ENCODE peak calls at places on chromosome 16, in ten cellular contexts. L, D, P, S, A, H, R, C, W and Z are unnamed samples.
A peak's percentile ranks its signal among the peaks of the same experiment; 100 is the strongest.

GRCh38 chr16:67957622-67958021 is 10.8 kb downstream of the SLC12A4 start:
- DNase-seq in C (no peak), A (no peak), S (no peak), W (no peak), R (no peak), P (no peak), D (no peak), H (no peak), L (no peak), Z (no peak)

GRCh38 chr16:49617016-49617569 is 238.8 kb downstream of the ZNF423 start:
- DNase-seq in L (no peak), D (no peak), A (no peak), S (no peak), H (no peak), C (no peak), P (no peak), R (no peak), W (no peak), Z (no peak)

GRCh38 chr16:74627506-74628220 is 20.7 kb upstream of the GLG1 start:
- DNase-seq in L (no peak), D (no peak), W (no peak), R (no peak), S (no peak), A (no peak), H (no peak), C (no peak), P (no peak), Z (no peak)

GRCh38 chr16:66462912-66463311 is 35.8 kb downstream of the BEAN1 start:
- DNase-seq in R (no peak), A (no peak), H (no peak), W (peak; percentile 24), C (no peak), D (peak; percentile 29), P (no peak), L (no peak), S (no peak), Z (no peak)

GRCh38 chr16:30677931-30678585 is 19.8 kb downstream of the FBRS start:
- DNase-seq in L (no peak), H (no peak), A (no peak), R (no peak), S (no peak), W (no peak), D (no peak), P (no peak), C (no peak), Z (no peak)

GRCh38 chr16:24826096-24826690 is 19.6 kb upstream of the SLC5A11 start:
- DNase-seq in P (no peak), L (no peak), A (no peak), S (no peak), C (no peak), H (no peak), D (no peak), R (no peak), W (no peak), Z (no peak)

GRCh38 chr16:53378138-53378537 is 56.1 kb upstream of the RBL2 start:
- DNase-seq in D (no peak), R (no peak), H (peak; percentile 81), S (no peak), A (no peak), C (no peak), L (no peak), P (no peak), W (no peak), Z (peak; percentile 69)

GRCh38 chr16:2372684-2373083 is 32.2 kb upstream of the ABCA3 start:
- DNase-seq in H (no peak), W (no peak), P (no peak), S (no peak), L (no peak), D (no peak), A (no peak), C (no peak), R (no peak), Z (no peak)

GRCh38 chr16:68022728-68023537 is at the start of the genes DDX28 and DUS2:
- DNase-seq in C (peak; percentile 95), W (peak; percentile 93), D (peak; percentile 95), H (peak; percentile 95), L (peak; percentile 70), A (peak; percentile 65), P (peak; percentile 89), S (peak; percentile 73), R (peak; percentile 91), Z (peak; percentile 93)

GRCh38 chr16:70508752-70509151 is 14.6 kb downstream of the COG4 start:
- DNase-seq in L (no peak), R (no peak), S (no peak), P (no peak), D (no peak), W (peak; percentile 43), C (no peak), H (no peak), A (no peak), Z (no peak)

GRCh38 chr16:8571061-8571596 is 19.2 kb downstream of the TMEM114 start:
- DNase-seq in P (no peak), C (peak; percentile 45), D (peak; percentile 81), L (no peak), H (peak; percentile 41), A (no peak), R (peak; percentile 54), W (peak; percentile 17), S (no peak), Z (no peak)

GRCh38 chr16:9138731-9139501 is 47.5 kb downstream of the HAPSTR1 start:
- DNase-seq in P (peak; percentile 40), R (peak; percentile 76), S (peak; percentile 41), D (peak; percentile 89), A (peak; percentile 14), L (no peak), W (peak; percentile 66), H (peak; percentile 61), C (peak; percentile 87), Z (no peak)

GRCh38 chr16:16147316-16147999 is 75.8 kb downstream of the ABCC6 start:
- DNase-seq in R (no peak), C (no peak), L (no peak), H (no peak), D (no peak), W (no peak), A (no peak), P (no peak), S (no peak), Z (no peak)

GRCh38 chr16:7013990-7014389 is 318.7 kb upstream of the RBFOX1 start:
- DNase-seq in C (no peak), W (peak; percentile 4), H (peak; percentile 3), P (peak; percentile 4), R (no peak), D (peak; percentile 37), L (no peak), A (no peak), S (no peak), Z (no peak)

GRCh38 chr16:89096768-89097527 is 3.3 kb downstream of the ACSF3 start:
- DNase-seq in R (no peak), L (no peak), W (no peak), C (no peak), H (no peak), D (no peak), S (no peak), A (no peak), P (no peak), Z (no peak)

GRCh38 chr16:84228321-84228838 is 11.4 kb downstream of the KCNG4 start:
- DNase-seq in W (peak; percentile 96), S (peak; percentile 93), A (no peak), L (peak; percentile 73), R (peak; percentile 98), H (peak; percentile 10), P (peak; percentile 17), D (no peak), C (peak; percentile 53), Z (peak; percentile 32)

GRCh38 chr16:54135361-54136275 is 151.0 kb downstream of the IRX3 start:
- DNase-seq in H (peak; percentile 58), A (no peak), P (no peak), C (no peak), S (no peak), L (peak; percentile 5), D (no peak), R (peak; percentile 79), W (peak; percentile 83), Z (peak; percentile 53)

GRCh38 chr16:50208460-50208931 is 55.4 kb downstream of the TENT4B start:
- DNase-seq in D (no peak), L (no peak), H (peak; percentile 63), C (no peak), W (peak; percentile 86), A (no peak), P (no peak), S (no peak), R (peak; percentile 28), Z (peak; percentile 63)

GRCh38 chr16:49203361-49203760 is 78.3 kb downstream of the CBLN1 start:
- DNase-seq in A (no peak), H (no peak), R (no peak), C (no peak), L (no peak), D (no peak), S (no peak), P (no peak), W (no peak), Z (no peak)

GRCh38 chr16:1416521-1416941 is 2.0 kb upstream of the UNKL start:
- DNase-seq in L (no peak), P (peak; percentile 23), A (no peak), D (no peak), W (peak; percentile 16), S (no peak), H (peak; percentile 62), C (no peak), R (no peak), Z (no peak)

GRCh38 chr16:68335175-68335574 is 24.4 kb downstream of the PRMT7 start:
- DNase-seq in S (no peak), R (no peak), C (no peak), L (no peak), H (peak; percentile 9), W (peak; percentile 46), P (no peak), A (no peak), D (no peak), Z (peak; percentile 6)

GRCh38 chr16:51150159-51150893 is 744 bp downstream of the SALL1 start:
- DNase-seq in S (no peak), C (no peak), R (no peak), H (no peak), D (no peak), L (no peak), P (no peak), W (peak; percentile 22), A (no peak), Z (no peak)

GRCh38 chr16:57091200-57091989 is 988 bp upstream of the CPNE2 start:
- DNase-seq in P (no peak), D (peak; percentile 52), W (peak; percentile 85), H (peak; percentile 67), L (peak; percentile 9), C (peak; percentile 18), S (peak; percentile 67), R (peak; percentile 56), A (no peak), Z (peak; percentile 47)

GRCh38 chr16:53999123-53999522 is 287.5 kb downstream of the IRX3 start:
- DNase-seq in L (no peak), D (no peak), P (no peak), C (no peak), H (no peak), W (no peak), R (no peak), S (no peak), A (no peak), Z (no peak)

GRCh38 chr16:53346-54236 is at the start of the genes POLR3K and SNRNP25:
- DNase-seq in C (peak; percentile 99), H (peak; percentile 99), D (peak; percentile 99), R (peak; percentile 100), P (peak; percentile 98), L (peak; percentile 89), S (peak; percentile 98), A (peak; percentile 89), W (peak; percentile 96), Z (peak; percentile 97)

GRCh38 chr16:54489225-54489781 is 202.7 kb upstream of the IRX3 start:
- DNase-seq in C (no peak), R (no peak), P (no peak), L (no peak), W (no peak), S (no peak), A (no peak), D (no peak), H (no peak), Z (no peak)

GRCh38 chr16:89431158-89431584 is 59.2 kb downstream of the ANKRD11 start:
- DNase-seq in S (peak; percentile 52), C (no peak), H (peak; percentile 69), A (no peak), R (peak; percentile 94), W (no peak), P (no peak), L (peak; percentile 59), D (no peak), Z (no peak)

GRCh38 chr16:709651-710499 is 4.3 kb upstream of the FBXL16 start:
- DNase-seq in L (no peak), W (peak; percentile 75), C (peak; percentile 65), R (peak; percentile 91), A (peak; percentile 28), H (peak; percentile 68), S (no peak), P (no peak), D (peak; percentile 87), Z (no peak)